ENCODE peak calls at places on chromosomes 6 and 20, in five cellular contexts. One of them, this sample, is unnamed. For H3K4me1, the result is how much of the 10 kb centered on the place peaks cover.

GRCh38 chr6:51339728-51340127 is 521.1 kb downstream of the TFAP2B start:
- DNase-seq in fibroblast of lung: no peak
- DNase-seq in HCT116: no peak
- DNase-seq in body of pancreas: no peak
- DNase-seq in A549: no peak
- DNase-seq in this sample: no peak

GRCh38 chr6:53855940-53856339 is 61.1 kb downstream of the LRRC1 start:
- DNase-seq in fibroblast of lung: no peak
- DNase-seq in HCT116: no peak
- DNase-seq in body of pancreas: no peak
- DNase-seq in A549: no peak
- DNase-seq in this sample: no peak

GRCh38 chr20:56400001-56400640 is 7.7 kb downstream of the CSTF1 start:
- DNase-seq in fibroblast of lung: peak
- DNase-seq in HCT116: peak
- DNase-seq in body of pancreas: peak
- DNase-seq in A549: peak
- DNase-seq in this sample: no peak

GRCh38 chr6:116047173-116047933 is 13.3 kb downstream of the FRK start:
- DNase-seq in fibroblast of lung: no peak
- DNase-seq in HCT116: no peak
- DNase-seq in body of pancreas: no peak
- DNase-seq in A549: no peak
- DNase-seq in this sample: no peak

GRCh38 chr6:35973670-35974222 is 50.7 kb downstream of the SLC26A8 start:
- DNase-seq in fibroblast of lung: no peak
- DNase-seq in HCT116: no peak
- DNase-seq in body of pancreas: no peak
- DNase-seq in A549: no peak
- DNase-seq in this sample: no peak

GRCh38 chr20:13554706-13555105 is 84.0 kb downstream of the TASP1 start:
- DNase-seq in fibroblast of lung: peak
- DNase-seq in HCT116: no peak
- DNase-seq in body of pancreas: no peak
- DNase-seq in A549: no peak
- DNase-seq in this sample: no peak

GRCh38 chr6:112416885-112417284 is 69.8 kb downstream of the RFPL4B start:
- DNase-seq in fibroblast of lung: peak
- DNase-seq in HCT116: no peak
- DNase-seq in body of pancreas: no peak
- DNase-seq in A549: no peak
- DNase-seq in this sample: no peak

GRCh38 chr20:8946036-8946926 is 122.6 kb upstream of the PLCB4 start:
- DNase-seq in fibroblast of lung: no peak
- DNase-seq in HCT116: no peak
- DNase-seq in body of pancreas: no peak
- DNase-seq in A549: no peak
- DNase-seq in this sample: peak

GRCh38 chr20:15076785-15077184 is 739.4 kb upstream of the FLRT3 start:
- DNase-seq in fibroblast of lung: no peak
- DNase-seq in HCT116: no peak
- DNase-seq in body of pancreas: no peak
- DNase-seq in A549: no peak
- DNase-seq in this sample: no peak

GRCh38 chr6:87756858-87757257 is 54.8 kb upstream of the AKIRIN2 start:
- DNase-seq in fibroblast of lung: peak
- DNase-seq in HCT116: no peak
- DNase-seq in body of pancreas: no peak
- DNase-seq in A549: no peak
- DNase-seq in this sample: no peak

GRCh38 chr20:10536531-10536930 is 101.4 kb downstream of the SLX4IP start:
- DNase-seq in fibroblast of lung: peak
- DNase-seq in HCT116: no peak
- DNase-seq in body of pancreas: peak
- DNase-seq in A549: no peak
- DNase-seq in this sample: no peak

GRCh38 chr6:161110380-161110779 is 118.8 kb downstream of the MAP3K4 start:
- DNase-seq in fibroblast of lung: no peak
- DNase-seq in HCT116: no peak
- DNase-seq in body of pancreas: no peak
- DNase-seq in A549: no peak
- DNase-seq in this sample: no peak

GRCh38 chr20:47571426-47571825 is 69.7 kb downstream of the NCOA3 start:
- DNase-seq in fibroblast of lung: no peak
- DNase-seq in HCT116: no peak
- DNase-seq in body of pancreas: no peak
- DNase-seq in A549: no peak
- DNase-seq in this sample: no peak

GRCh38 chr20:10255846-10256245 is 37.2 kb downstream of the SNAP25 start:
- DNase-seq in fibroblast of lung: no peak
- DNase-seq in HCT116: no peak
- DNase-seq in body of pancreas: no peak
- DNase-seq in A549: no peak
- DNase-seq in this sample: no peak

GRCh38 chr6:133502451-133503259 is 261.5 kb downstream of the EYA4 start:
- DNase-seq in fibroblast of lung: peak
- DNase-seq in HCT116: no peak
- DNase-seq in body of pancreas: peak
- DNase-seq in A549: no peak
- DNase-seq in this sample: no peak

GRCh38 chr6:134707342-134707982 is 242.4 kb downstream of the ALDH8A1 start:
- DNase-seq in fibroblast of lung: no peak
- DNase-seq in HCT116: no peak
- DNase-seq in body of pancreas: peak
- DNase-seq in A549: peak
- DNase-seq in this sample: peak

GRCh38 chr6:170297577-170298330 is 6.9 kb upstream of the DLL1 start:
- DNase-seq in fibroblast of lung: no peak
- DNase-seq in HCT116: no peak
- DNase-seq in body of pancreas: no peak
- DNase-seq in A549: no peak
- DNase-seq in this sample: peak

GRCh38 chr6:56953597-56954388 is 1.1 kb upstream of the BEND6 start:
- DNase-seq in fibroblast of lung: peak
- DNase-seq in HCT116: no peak
- DNase-seq in body of pancreas: no peak
- DNase-seq in A549: no peak
- DNase-seq in this sample: no peak

GRCh38 chr6:56314683-56315523 is 67.5 kb upstream of the COL21A1 start:
- DNase-seq in fibroblast of lung: peak
- DNase-seq in HCT116: peak
- DNase-seq in body of pancreas: peak
- DNase-seq in A549: peak
- DNase-seq in this sample: no peak

GRCh38 chr6:11729083-11729482 is 49.5 kb downstream of the ADTRP start:
- DNase-seq in fibroblast of lung: no peak
- DNase-seq in HCT116: no peak
- DNase-seq in body of pancreas: no peak
- DNase-seq in A549: no peak
- DNase-seq in this sample: no peak

GRCh38 chr6:170129691-170130171 is 161.1 kb downstream of the DLL1 start:
- DNase-seq in fibroblast of lung: no peak
- DNase-seq in HCT116: no peak
- DNase-seq in body of pancreas: peak
- DNase-seq in A549: no peak
- DNase-seq in this sample: peak

GRCh38 chr6:16003197-16003491 is 125.7 kb upstream of the MYLIP start:
- DNase-seq in fibroblast of lung: no peak
- DNase-seq in HCT116: no peak
- DNase-seq in body of pancreas: no peak
- DNase-seq in A549: no peak
- DNase-seq in this sample: no peak

GRCh38 chr6:37173573-37174195 is 3.7 kb downstream of the PIM1 start:
- DNase-seq in fibroblast of lung: no peak
- DNase-seq in HCT116: no peak
- DNase-seq in body of pancreas: no peak
- DNase-seq in A549: no peak
- DNase-seq in this sample: no peak

GRCh38 chr20:10676518-10676917 is 2.7 kb upstream of the JAG1 start:
- DNase-seq in fibroblast of lung: no peak
- DNase-seq in HCT116: no peak
- DNase-seq in body of pancreas: no peak
- DNase-seq in A549: no peak
- DNase-seq in this sample: no peak

GRCh38 chr6:136186363-136186762 is 63.7 kb downstream of the MTFR2 start:
- DNase-seq in fibroblast of lung: no peak
- DNase-seq in HCT116: no peak
- DNase-seq in body of pancreas: no peak
- DNase-seq in A549: no peak
- DNase-seq in this sample: no peak

GRCh38 chr6:169529931-169530761 is 171.7 kb downstream of the WDR27 start:
- DNase-seq in fibroblast of lung: peak
- DNase-seq in HCT116: no peak
- DNase-seq in body of pancreas: peak
- DNase-seq in A549: peak
- DNase-seq in this sample: peak

GRCh38 chr6:114432380-114432779 is 89.6 kb upstream of the HS3ST5 start:
- DNase-seq in fibroblast of lung: no peak
- DNase-seq in HCT116: no peak
- DNase-seq in body of pancreas: no peak
- DNase-seq in A549: no peak
- DNase-seq in this sample: no peak

GRCh38 chr20:49850463-49851233 is 38.0 kb downstream of the SLC9A8 start:
- DNase-seq in fibroblast of lung: no peak
- DNase-seq in HCT116: no peak
- DNase-seq in body of pancreas: no peak
- DNase-seq in A549: no peak
- DNase-seq in this sample: no peak

GRCh38 chr6:104229057-104229456 is 630.7 kb downstream of the HACE1 start:
- DNase-seq in fibroblast of lung: no peak
- DNase-seq in HCT116: no peak
- DNase-seq in body of pancreas: no peak
- DNase-seq in A549: no peak
- DNase-seq in this sample: no peak

GRCh38 chr20:13813910-13814309 is 29.1 kb downstream of the NDUFAF5 start:
- DNase-seq in fibroblast of lung: no peak
- DNase-seq in HCT116: no peak
- DNase-seq in body of pancreas: no peak
- DNase-seq in A549: no peak
- DNase-seq in this sample: no peak

DNA sequence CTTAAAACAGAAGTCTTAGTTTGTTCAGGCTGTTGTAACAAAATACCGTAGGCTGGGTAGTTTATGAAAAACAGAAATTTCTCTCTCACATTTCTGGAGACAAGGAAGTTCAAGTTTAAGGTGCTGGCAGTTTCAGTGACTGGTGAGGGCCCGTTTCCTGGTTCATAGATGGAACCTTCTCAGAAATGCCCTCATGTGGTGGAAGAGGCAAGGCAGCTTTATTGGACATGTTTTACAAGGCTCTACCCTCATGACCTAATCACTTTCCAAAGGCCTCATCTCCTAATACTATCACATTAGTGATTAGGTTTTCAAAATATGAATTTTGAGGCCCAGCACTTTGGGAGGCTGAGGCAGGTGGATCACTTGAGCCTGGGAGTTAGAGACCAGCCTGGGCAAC is 2.4 kb downstream of the HEBP2 start:
- DNase-seq in fibroblast of lung: no peak
- DNase-seq in HCT116: no peak
- DNase-seq in body of pancreas: no peak
- DNase-seq in A549: no peak
- DNase-seq in this sample: no peak
- TF ChIP-seq CTCF in fibroblast of lung: no peak
- TF ChIP-seq CTCF in HCT116: no peak
- TF ChIP-seq CTCF in body of pancreas: no peak
- TF ChIP-seq CTCF in A549: no peak
- TF ChIP-seq CTCF in this sample: no peak

GRCh38 chr6:90183587-90184333 is 112.9 kb downstream of the BACH2 start:
- DNase-seq in fibroblast of lung: no peak
- DNase-seq in HCT116: no peak
- DNase-seq in body of pancreas: no peak
- DNase-seq in A549: no peak
- DNase-seq in this sample: no peak

GRCh38 chr6:90178294-90178678 is 118.4 kb downstream of the BACH2 start:
- DNase-seq in fibroblast of lung: no peak
- DNase-seq in HCT116: no peak
- DNase-seq in body of pancreas: no peak
- DNase-seq in A549: no peak
- DNase-seq in this sample: no peak

GRCh38 chr6:90177544-90178293 is 118.9 kb downstream of the BACH2 start:
- DNase-seq in fibroblast of lung: no peak
- DNase-seq in HCT116: no peak
- DNase-seq in body of pancreas: no peak
- DNase-seq in A549: no peak
- DNase-seq in this sample: no peak

GRCh38 chr6:90179190-90180169 is 117.2 kb downstream of the BACH2 start:
- DNase-seq in fibroblast of lung: no peak
- DNase-seq in HCT116: no peak
- DNase-seq in body of pancreas: no peak
- DNase-seq in A549: no peak
- DNase-seq in this sample: no peak

DNA sequence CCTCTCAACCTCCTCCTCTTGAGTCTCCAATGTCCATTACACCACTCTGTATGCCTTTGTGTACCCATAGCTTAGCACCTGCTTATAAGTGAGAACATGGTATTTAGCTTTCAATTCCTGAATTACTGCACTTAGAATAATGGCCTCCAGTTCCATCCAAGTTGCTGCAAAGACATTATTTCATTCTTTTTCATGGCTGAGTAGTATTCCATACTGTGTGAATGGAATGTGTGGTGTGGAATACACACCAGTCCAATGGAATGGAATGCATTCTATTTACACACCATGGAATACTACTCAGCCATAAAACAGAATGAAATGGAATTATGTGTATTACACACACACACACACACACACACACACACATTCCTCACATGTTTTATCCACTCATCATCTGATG is 116.1 kb downstream of the BACH2 start:
- DNase-seq in fibroblast of lung: no peak
- DNase-seq in HCT116: no peak
- DNase-seq in body of pancreas: no peak
- DNase-seq in A549: no peak
- DNase-seq in this sample: no peak
- H3K4me1 ChIP-seq in fibroblast of lung: under half
- H3K4me1 ChIP-seq in HCT116: under half
- H3K4me1 ChIP-seq in body of pancreas: under half
- H3K4me1 ChIP-seq in A549: under half
- H3K4me1 ChIP-seq in this sample: under half

DNA sequence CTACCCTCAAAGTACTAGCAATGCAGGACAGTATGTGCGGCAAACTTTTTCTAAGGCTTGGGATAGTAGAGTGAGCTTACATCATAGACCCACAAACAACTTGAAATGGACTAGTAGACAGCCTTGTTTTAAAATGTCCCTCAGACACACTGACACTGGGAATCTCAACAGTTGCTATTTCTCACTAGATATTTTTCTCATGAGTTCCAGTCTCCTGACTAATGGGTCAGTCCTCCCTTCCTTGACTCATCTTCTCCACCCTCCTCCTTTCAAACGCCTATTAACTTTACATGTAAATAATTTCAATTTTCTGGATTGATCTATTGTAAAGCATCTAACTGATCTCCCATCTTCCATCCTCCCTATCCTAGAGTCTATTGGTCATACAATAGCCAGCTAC is 308.3 kb upstream of the PREP start:
- DNase-seq in fibroblast of lung: no peak
- DNase-seq in HCT116: no peak
- DNase-seq in body of pancreas: no peak
- DNase-seq in A549: no peak
- DNase-seq in this sample: no peak
- TF ChIP-seq CTCF in fibroblast of lung: no peak
- TF ChIP-seq CTCF in HCT116: no peak
- TF ChIP-seq CTCF in body of pancreas: no peak
- TF ChIP-seq CTCF in A549: no peak
- TF ChIP-seq CTCF in this sample: no peak

GRCh38 chr20:44633187-44633851 is 18.2 kb downstream of the ADA start:
- DNase-seq in fibroblast of lung: no peak
- DNase-seq in HCT116: no peak
- DNase-seq in body of pancreas: no peak
- DNase-seq in A549: no peak
- DNase-seq in this sample: no peak
- H3K4me1 ChIP-seq in fibroblast of lung: under half
- H3K4me1 ChIP-seq in HCT116: under half
- H3K4me1 ChIP-seq in body of pancreas: under half
- H3K4me1 ChIP-seq in A549: under half
- H3K4me1 ChIP-seq in this sample: under half

This sample was measured in mucosa of descending colon.